ENCODE peak calls at places on chromosomes 13 and 19, in six cellular contexts. A is endodermal cell, I is mammary epithelial cell, X is breast epithelium, K is GM23248, O is neuronal stem cell. N is an unnamed sample.
A peak's percentile ranks its signal among the peaks of the same experiment; 100 is the strongest.

GRCh38 chr13:94703271-94703670 is 9.1 kb downstream of the SOX21 start:
- DNase-seq in A (peak; percentile 68), I (no peak), X (no peak), K (no peak), O (no peak), N (no peak)

GRCh38 chr13:58151452-58151851 is 519.9 kb downstream of the PCDH17 start:
- DNase-seq in A (no peak), I (no peak), X (no peak), K (no peak), O (no peak), N (no peak)

GRCh38 chr19:9912551-9913236 is 23.6 kb downstream of the OLFM2 start:
- DNase-seq in A (no peak), I (no peak), X (no peak), K (no peak), O (no peak), N (no peak)

GRCh38 chr19:42657551-42657950 is 62.8 kb upstream of the CEACAM8 start:
- DNase-seq in A (no peak), I (peak; percentile 25), X (no peak), K (peak; percentile 63), O (no peak), N (no peak)

GRCh38 chr13:75762066-75762937 is 126.2 kb downstream of the LMO7 start:
- DNase-seq in A (no peak), I (peak; percentile 96), X (no peak), K (peak; percentile 73), O (no peak), N (no peak)

GRCh38 chr19:29667941-29668340 is 2.7 kb downstream of the PLEKHF1 start:
- DNase-seq in A (no peak), I (no peak), X (peak; percentile 38), K (peak; percentile 32), O (no peak), N (no peak)

GRCh38 chr13:29522044-29522685 is 73.3 kb downstream of the SLC7A1 start:
- DNase-seq in A (no peak), I (no peak), X (no peak), K (peak; percentile 98), O (no peak), N (peak; percentile 77)

GRCh38 chr19:6811906-6812305 is 39.4 kb downstream of the VAV1 start:
- DNase-seq in A (peak; percentile 59), I (peak; percentile 65), X (no peak), K (peak; percentile 76), O (no peak), N (peak; percentile 22)

GRCh38 chr13:73779881-73780280 is 354.3 kb downstream of the KLF12 start:
- DNase-seq in A (no peak), I (no peak), X (no peak), K (no peak), O (no peak), N (no peak)

DNA sequence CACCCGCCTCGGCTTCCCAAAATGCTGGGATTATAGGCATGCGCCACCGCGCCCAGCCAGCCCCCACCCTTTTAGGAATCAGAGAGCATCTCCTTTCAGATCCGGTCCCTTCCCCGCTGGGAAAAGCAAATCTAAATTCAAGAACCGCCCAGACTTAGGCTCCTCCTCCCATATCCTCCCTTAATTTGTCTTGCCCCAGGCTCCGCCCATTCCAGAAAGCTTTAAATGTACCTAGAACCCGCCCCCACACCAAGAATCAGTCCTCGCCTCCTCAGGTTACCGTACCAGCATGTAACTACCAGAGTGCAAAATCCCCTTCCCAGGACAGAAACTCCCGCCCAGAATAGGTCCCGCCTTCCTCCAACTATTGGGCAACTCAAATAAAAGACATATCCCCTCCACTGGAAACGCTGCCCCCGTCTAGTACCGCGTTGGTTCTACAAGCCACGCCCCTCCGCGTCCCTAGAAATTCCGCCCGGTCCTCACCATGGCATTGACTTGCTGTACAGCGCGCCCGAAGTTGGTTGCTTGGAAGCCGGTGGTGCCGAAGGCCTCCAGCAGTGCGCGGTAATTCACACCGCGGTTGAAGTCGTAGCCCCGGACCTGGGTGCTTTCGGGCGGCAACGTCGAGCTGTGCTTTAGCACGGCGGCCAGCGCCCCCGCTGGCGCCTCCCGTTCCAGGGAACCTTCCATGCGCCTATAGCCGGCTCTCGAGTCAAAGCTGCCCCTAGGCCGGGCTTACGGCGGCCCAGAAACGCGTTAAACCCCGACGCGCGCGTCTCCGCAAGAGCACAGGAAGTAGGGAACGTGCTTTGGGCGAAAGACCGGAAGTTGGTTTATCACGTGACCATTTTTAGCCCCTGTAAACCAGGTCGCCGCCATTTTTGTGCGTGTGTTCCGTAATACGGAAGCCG is at the start of gene DHPS:
- DNase-seq in A (peak; percentile 98), I (peak; percentile 97), X (peak; percentile 86), K (peak; percentile 99), O (peak; percentile 95), N (peak; percentile 98)
- H3K36me3 ChIP-seq in A (peaks cover 36% of the 10 kb centered on the region), I (peaks cover 4% of the 10 kb centered on the region), X (no peaks in the 10 kb centered on the region), K (peaks cover 15% of the 10 kb centered on the region), O (peaks cover 27% of the 10 kb centered on the region), N (peaks cover 40% of the 10 kb centered on the region)

DNA sequence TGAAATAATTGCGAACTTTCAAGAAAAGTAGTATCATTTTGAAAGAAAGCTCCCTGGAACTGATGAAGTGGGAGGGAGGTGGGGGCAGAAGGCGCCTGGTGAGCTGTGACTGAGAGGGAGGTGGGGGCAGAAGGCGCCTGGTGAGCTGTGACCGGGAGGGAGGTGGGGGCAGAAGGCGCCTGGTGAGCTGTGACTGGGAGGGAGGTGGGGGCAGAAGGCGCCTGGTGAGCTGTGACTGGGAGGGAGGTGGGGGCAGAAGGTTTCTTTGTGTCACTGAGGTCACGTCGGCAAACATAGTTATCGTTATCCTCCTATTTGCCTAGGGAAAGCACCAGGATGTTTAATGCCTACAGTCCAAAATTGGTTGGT is 24.2 kb downstream of the C2CD4C start:
- DNase-seq in A (no peak), I (no peak), X (peak; percentile 24), K (no peak), O (no peak), N (no peak)
- H3K27me3 ChIP-seq in A (no peaks in the 10 kb centered on the region), I (no peaks in the 10 kb centered on the region), X (no peaks in the 10 kb centered on the region), K (peaks cover 20% of the 10 kb centered on the region), O (no peaks in the 10 kb centered on the region), N (no peaks in the 10 kb centered on the region)

DNA sequence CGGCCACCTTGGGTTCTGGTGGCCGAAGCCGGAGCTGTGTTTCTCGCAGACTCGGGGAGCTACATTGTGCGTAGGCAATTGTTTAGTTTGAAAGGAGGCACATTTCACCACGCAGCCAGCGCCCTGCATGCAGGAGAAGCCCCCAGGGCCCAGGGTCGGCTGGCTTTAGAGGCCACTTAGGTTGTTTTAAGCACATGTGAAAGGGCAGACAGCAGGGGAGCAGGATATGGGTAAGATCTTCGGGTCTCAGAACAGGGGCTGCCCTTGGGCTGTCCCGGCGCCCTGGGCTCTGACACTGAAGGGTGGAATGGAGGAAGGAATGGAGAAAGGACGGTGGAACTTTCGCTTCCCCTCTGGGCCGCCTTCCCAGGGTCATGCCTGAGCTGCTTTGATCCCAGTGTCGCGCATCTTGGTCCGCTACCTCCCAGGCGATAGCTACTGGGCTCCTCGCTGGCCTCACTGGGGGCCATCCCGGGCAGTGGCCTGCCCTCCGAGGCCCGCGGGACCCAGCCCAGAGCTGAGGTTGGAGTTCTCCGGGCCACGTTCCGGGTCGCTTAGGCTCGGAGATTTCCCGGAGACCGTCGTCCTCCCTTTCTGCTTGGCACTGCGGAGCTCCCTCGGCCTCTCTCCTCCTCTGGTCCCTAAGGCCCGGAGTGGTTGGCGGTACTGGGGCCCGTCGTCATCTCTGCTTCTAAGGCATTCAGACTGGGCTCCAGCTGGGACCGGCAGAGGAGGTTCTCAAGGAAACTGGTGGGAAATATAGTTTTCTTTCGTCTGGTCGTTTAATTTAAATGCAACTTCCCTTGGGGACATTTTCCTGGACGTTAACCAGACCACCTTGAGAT is 4.3 kb upstream of the POU4F1 start:
- DNase-seq in A (peak; percentile 87), I (no peak), X (no peak), K (no peak), O (peak; percentile 23), N (no peak)
- H3K4me3 ChIP-seq in A (no peak overlapping the region), I (no peak overlapping the region), X (no peak overlapping the region), K (no peak overlapping the region), O (no peak overlapping the region), N (no peak overlapping the region)

GRCh38 chr13:102769679-102770078 is 3.9 kb downstream of the TEX30 start:
- DNase-seq in A (no peak), I (peak; percentile 11), X (no peak), K (no peak), O (no peak), N (no peak)
- H3K36me3 ChIP-seq in A (peaks cover 17% of the 10 kb centered on the region), I (peaks cover 3% of the 10 kb centered on the region), X (no peaks in the 10 kb centered on the region), K (peaks cover 13% of the 10 kb centered on the region), O (no peaks in the 10 kb centered on the region), N (peaks cover 32% of the 10 kb centered on the region)

GRCh38 chr13:112112534-112113276 is 45.8 kb downstream of the SOX1 start:
- DNase-seq in A (peak; percentile 11), I (no peak), X (no peak), K (no peak), O (no peak), N (peak; percentile 18)
- H3K27me3 ChIP-seq in A (peaks cover 77% of the 10 kb centered on the region), I (no peaks in the 10 kb centered on the region), X (no peaks in the 10 kb centered on the region), K (no peaks in the 10 kb centered on the region), O (no peaks in the 10 kb centered on the region), N (peaks cover 5% of the 10 kb centered on the region)

GRCh38 chr19:1259206-1259872 is 9.8 kb upstream of the CIRBP start:
- DNase-seq in A (peak; percentile 92), I (no peak), X (no peak), K (peak; percentile 74), O (no peak), N (peak; percentile 72)
- H3K4me3 ChIP-seq in A (no peak overlapping the region), I (no peak overlapping the region), X (peak overlapping the region; percentile 21), K (no peak overlapping the region), O (no peak overlapping the region), N (no peak overlapping the region)

GRCh38 chr19:40685016-40685526 is 5.4 kb downstream of the NUMBL start:
- DNase-seq in A (no peak), I (no peak), X (no peak), K (no peak), O (no peak), N (no peak)
- H3K36me3 ChIP-seq in A (peaks cover 47% of the 10 kb centered on the region), I (peaks cover 4% of the 10 kb centered on the region), X (peaks cover 3% of the 10 kb centered on the region), K (peaks cover 30% of the 10 kb centered on the region), O (peaks cover 37% of the 10 kb centered on the region), N (peaks cover 74% of the 10 kb centered on the region)

N was measured in MG63.